ENCODE peak calls at places on chromosomes 7 and 10, in four cellular contexts. S is IMR-90, M is astrocyte of the spinal cord, P is AG10803. U is an unnamed sample.

GRCh38 chr10:357201-357950 is 222.1 kb downstream of the ZMYND11 start:
- DNase-seq in S (no peak), M (no peak), P (no peak), U (no peak)

GRCh38 chr7:73715648-73716317 is 3.7 kb downstream of the STX1A start:
- DNase-seq in S (peak), M (peak), P (peak), U (peak)

GRCh38 chr10:69439350-69439739 is 11.9 kb upstream of the TSPAN15 start:
- DNase-seq in S (no peak), M (no peak), P (peak), U (no peak)

GRCh38 chr10:51169111-51169510 is 94.8 kb downstream of the PRKG1 start:
- DNase-seq in S (peak), M (no peak), P (no peak), U (no peak)

GRCh38 chr10:124995605-124996004 is 53.7 kb downstream of the ZRANB1 start:
- DNase-seq in S (no peak), M (no peak), P (no peak), U (no peak)

GRCh38 chr10:72126184-72126871 is 38.0 kb upstream of the SPOCK2 start:
- DNase-seq in S (peak), M (peak), P (peak), U (no peak)

GRCh38 chr7:24402655-24403054 is 118.7 kb downstream of the NPY start:
- DNase-seq in S (no peak), M (no peak), P (no peak), U (no peak)

GRCh38 chr7:125555921-125556320 is 626.3 kb upstream of the POT1 start:
- DNase-seq in S (no peak), M (no peak), P (no peak), U (no peak)

GRCh38 chr7:5396999-5397656 is 26.5 kb downstream of the TNRC18 start:
- DNase-seq in S (peak), M (peak), P (peak), U (peak)

GRCh38 chr7:37732253-37732652 is 48.7 kb downstream of the GPR141 start:
- DNase-seq in S (no peak), M (no peak), P (peak), U (peak)

GRCh38 chr7:147803625-147804024 is 786.9 kb upstream of the C7orf33 start:
- DNase-seq in S (no peak), M (no peak), P (no peak), U (no peak)

GRCh38 chr7:129423700-129424410 is 10.4 kb upstream of the STRIP2 start:
- DNase-seq in S (peak), M (peak), P (no peak), U (no peak)

GRCh38 chr7:129417073-129417472 is 17.2 kb upstream of the STRIP2 start:
- DNase-seq in S (no peak), M (no peak), P (no peak), U (no peak)

GRCh38 chr7:129422727-129423126 is 11.5 kb upstream of the STRIP2 start:
- DNase-seq in S (no peak), M (no peak), P (no peak), U (no peak)

GRCh38 chr7:129426482-129426881 is 7.8 kb upstream of the STRIP2 start:
- DNase-seq in S (no peak), M (no peak), P (no peak), U (no peak)

GRCh38 chr7:129421717-129422250 is 12.4 kb upstream of the STRIP2 start:
- DNase-seq in S (no peak), M (no peak), P (no peak), U (no peak)
- TF ChIP-seq CTCF in S (no peak), M (no peak), P (no peak), U (no peak)

GRCh38 chr10:80443531-80443974 is 10.6 kb upstream of the TSPAN14 start:
- DNase-seq in S (no peak), M (no peak), P (peak), U (peak)
- TF ChIP-seq CTCF in S (peak), M (peak), P (peak), U (peak)

GRCh38 chr10:52252322-52252721 is 61.8 kb upstream of the DKK1 start:
- DNase-seq in S (no peak), M (no peak), P (no peak), U (no peak)
- TF ChIP-seq CTCF in S (no peak), M (no peak), P (no peak), U (no peak)

DNA sequence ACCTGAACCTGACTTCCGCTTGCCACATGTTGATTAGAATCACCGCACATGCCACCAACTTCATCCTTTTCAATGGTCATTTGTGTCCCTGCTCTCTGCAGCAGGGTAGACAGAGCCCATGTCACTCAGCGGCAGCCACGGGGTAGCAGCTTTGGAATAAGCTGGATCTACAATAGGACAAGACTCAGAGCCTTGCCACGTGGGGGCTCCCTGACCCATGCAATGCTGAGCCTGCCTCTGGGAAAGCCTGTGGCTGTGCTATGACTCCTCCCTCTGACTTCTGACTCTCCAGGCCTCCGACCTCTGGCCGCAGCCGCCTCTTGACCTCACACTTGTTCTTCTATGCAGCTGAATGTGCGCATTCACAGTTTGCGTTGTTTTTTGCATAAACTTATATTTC is 197.8 kb upstream of the MKI67 start:
- DNase-seq in S (no peak), M (no peak), P (no peak), U (no peak)
- TF ChIP-seq CTCF in S (no peak), M (no peak), P (no peak), U (no peak)

GRCh38 chr10:56487746-56488145 is 126.7 kb upstream of the ZWINT start:
- DNase-seq in S (no peak), M (no peak), P (no peak), U (no peak)
- TF ChIP-seq CTCF in S (no peak), M (no peak), P (no peak), U (no peak)

DNA sequence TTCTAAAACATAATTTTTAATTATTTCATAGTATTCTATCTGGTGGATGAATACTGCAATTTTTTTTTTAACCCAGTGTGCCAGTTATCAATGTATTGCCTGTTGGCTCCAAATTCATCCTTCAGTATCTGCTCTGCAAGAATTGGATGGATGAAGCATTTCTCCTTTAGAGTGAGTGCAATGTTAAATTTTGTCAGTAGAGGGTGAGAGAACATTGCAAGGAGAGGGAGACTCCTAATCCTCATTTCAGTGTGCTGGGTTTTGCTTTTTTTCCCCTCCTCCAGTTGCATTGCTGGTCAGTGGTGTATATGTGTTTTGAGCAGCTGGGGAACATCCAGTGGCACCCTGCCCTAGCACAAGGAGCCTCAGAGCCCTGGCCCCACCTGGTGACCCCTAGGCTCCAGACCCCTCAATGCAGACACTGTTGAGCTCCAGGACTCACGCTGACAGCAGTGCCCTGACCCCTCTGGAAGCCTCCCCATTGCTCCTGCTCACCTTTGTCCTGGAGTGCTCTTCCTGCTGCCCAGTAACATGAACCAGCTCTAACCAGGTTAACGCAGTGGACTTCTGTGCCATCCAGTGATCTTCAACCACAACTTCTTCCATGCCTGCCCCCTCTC is 199.4 kb downstream of the USP6NL start:
- DNase-seq in S (no peak), M (no peak), P (no peak), U (no peak)
- TF ChIP-seq CTCF in S (no peak), M (no peak), P (peak), U (no peak)

GRCh38 chr10:120944586-120945125 is 93.5 kb downstream of the WDR11 start:
- DNase-seq in S (no peak), M (no peak), P (no peak), U (no peak)
- TF ChIP-seq CTCF in S (no peak), M (no peak), P (no peak), U (no peak)

GRCh38 chr10:103353281-103353680 is 2.3 kb upstream of the PCGF6 start:
- DNase-seq in S (no peak), M (no peak), P (no peak), U (no peak)
- TF ChIP-seq CTCF in S (no peak), M (no peak), P (no peak), U (no peak)

U was measured in CD14-positive monocyte.